ENCODE peak calls at places on chromosomes 16 and 17, in ten cellular contexts. P is GM12878, V is body of pancreas, X is stomach, K is A549, L is uterus, E is H54, U is testis, S is GM12892, R is lower leg skin. F is an unnamed sample.

GRCh38 chr16:72858611-72859493 is 189.1 kb downstream of the ZFHX3 start:
- DNase-seq in P (no peak), V (no peak), X (no peak), K (no peak), L (no peak), E (no peak), U (no peak), S (no peak), R (no peak), F (no peak)

GRCh38 chr16:85288869-85289660 is 176.8 kb upstream of the CIBAR2 start:
- DNase-seq in P (no peak), V (no peak), X (peak), K (no peak), L (no peak), E (no peak), U (no peak), S (no peak), R (no peak), F (no peak)

GRCh38 chr16:14965328-14965727 is 9.5 kb upstream of the PDXDC1 start:
- DNase-seq in P (no peak), V (no peak), X (no peak), K (no peak), L (no peak), E (no peak), U (no peak), S (no peak), R (no peak), F (no peak)

GRCh38 chr17:54439816-54440215 is 460.8 kb upstream of the TOM1L1 start:
- DNase-seq in P (no peak), V (no peak), X (no peak), K (no peak), L (no peak), E (no peak), U (peak), S (no peak), R (no peak), F (no peak)

GRCh38 chr17:81708739-81709185 is 3.3 kb upstream of the SLC25A10 start:
- DNase-seq in P (no peak), V (no peak), X (no peak), K (no peak), L (no peak), E (no peak), U (no peak), S (no peak), R (no peak), F (no peak)

GRCh38 chr16:8761078-8761477 is 36.4 kb downstream of the TMEM186 start:
- DNase-seq in P (no peak), V (no peak), X (no peak), K (no peak), L (no peak), E (no peak), U (no peak), S (no peak), R (no peak), F (no peak)

GRCh38 chr17:4934173-4934979 is 2.3 kb downstream of the GP1BA start:
- DNase-seq in P (no peak), V (no peak), X (peak), K (no peak), L (no peak), E (peak), U (no peak), S (no peak), R (no peak), F (peak)

GRCh38 chr17:61425682-61426481 is 26.2 kb downstream of the TBX2 start:
- DNase-seq in P (no peak), V (no peak), X (no peak), K (peak), L (no peak), E (no peak), U (no peak), S (no peak), R (no peak), F (no peak)

GRCh38 chr17:19460695-19461094 is 49.7 kb downstream of the RNF112 start:
- DNase-seq in P (no peak), V (no peak), X (no peak), K (no peak), L (peak), E (no peak), U (no peak), S (no peak), R (no peak), F (peak)

GRCh38 chr17:45143767-45144198 is 4.5 kb upstream of the HEXIM1 start:
- DNase-seq in P (no peak), V (peak), X (peak), K (no peak), L (peak), E (no peak), U (peak), S (no peak), R (peak), F (peak)

GRCh38 chr17:46727572-46728348 is 90.7 kb downstream of the WNT3 start:
- DNase-seq in P (no peak), V (no peak), X (no peak), K (peak), L (no peak), E (peak), U (no peak), S (no peak), R (no peak), F (no peak)

GRCh38 chr16:83215417-83216001 is 588.7 kb downstream of the CDH13 start:
- DNase-seq in P (no peak), V (peak), X (peak), K (peak), L (no peak), E (peak), U (peak), S (peak), R (no peak), F (peak)

GRCh38 chr16:55152875-55153390 is 171.1 kb upstream of the IRX6 start:
- DNase-seq in P (no peak), V (no peak), X (no peak), K (no peak), L (no peak), E (no peak), U (no peak), S (no peak), R (no peak), F (no peak)

GRCh38 chr16:52407778-52408177 is 139.2 kb downstream of the TOX3 start:
- DNase-seq in P (no peak), V (no peak), X (no peak), K (no peak), L (no peak), E (no peak), U (no peak), S (no peak), R (no peak), F (no peak)

GRCh38 chr16:122342-122741 is 16.1 kb downstream of the NPRL3 start:
- DNase-seq in P (no peak), V (no peak), X (no peak), K (no peak), L (no peak), E (no peak), U (no peak), S (no peak), R (no peak), F (no peak)

GRCh38 chr16:57924514-57924913 is 46.4 kb downstream of the CNGB1 start:
- DNase-seq in P (no peak), V (no peak), X (no peak), K (no peak), L (no peak), E (no peak), U (no peak), S (no peak), R (no peak), F (no peak)

GRCh38 chr17:34542700-34543336 is 36.6 kb upstream of the TMEM132E start:
- DNase-seq in P (no peak), V (peak), X (peak), K (peak), L (peak), E (no peak), U (peak), S (no peak), R (peak), F (peak)

GRCh38 chr17:57539528-57540301 is 205.4 kb downstream of the CCDC182 start:
- DNase-seq in P (no peak), V (no peak), X (no peak), K (no peak), L (no peak), E (no peak), U (no peak), S (no peak), R (no peak), F (no peak)

GRCh38 chr17:57523926-57524634 is 221.0 kb downstream of the CCDC182 start:
- DNase-seq in P (no peak), V (peak), X (peak), K (peak), L (no peak), E (peak), U (no peak), S (no peak), R (no peak), F (no peak)

GRCh38 chr17:80359422-80360110 is 55.4 kb upstream of the ENDOV start:
- DNase-seq in P (no peak), V (no peak), X (no peak), K (no peak), L (no peak), E (no peak), U (no peak), S (no peak), R (no peak), F (no peak)

GRCh38 chr16:66741131-66741900 is 10.1 kb downstream of the DYNC1LI2 start:
- DNase-seq in P (no peak), V (peak), X (peak), K (peak), L (peak), E (peak), U (peak), S (no peak), R (peak), F (peak)

GRCh38 chr16:72198641-72199250 is 26.8 kb upstream of the PMFBP1 start:
- DNase-seq in P (no peak), V (no peak), X (no peak), K (no peak), L (no peak), E (no peak), U (no peak), S (no peak), R (no peak), F (no peak)

GRCh38 chr16:79370736-79371135 is 229.8 kb downstream of the MAF start:
- DNase-seq in P (no peak), V (no peak), X (no peak), K (no peak), L (no peak), E (no peak), U (no peak), S (no peak), R (no peak), F (no peak)

GRCh38 chr17:77869665-77870132 is 88.8 kb upstream of the TNRC6C start:
- DNase-seq in P (peak), V (no peak), X (peak), K (no peak), L (no peak), E (no peak), U (no peak), S (peak), R (no peak), F (peak)

DNA sequence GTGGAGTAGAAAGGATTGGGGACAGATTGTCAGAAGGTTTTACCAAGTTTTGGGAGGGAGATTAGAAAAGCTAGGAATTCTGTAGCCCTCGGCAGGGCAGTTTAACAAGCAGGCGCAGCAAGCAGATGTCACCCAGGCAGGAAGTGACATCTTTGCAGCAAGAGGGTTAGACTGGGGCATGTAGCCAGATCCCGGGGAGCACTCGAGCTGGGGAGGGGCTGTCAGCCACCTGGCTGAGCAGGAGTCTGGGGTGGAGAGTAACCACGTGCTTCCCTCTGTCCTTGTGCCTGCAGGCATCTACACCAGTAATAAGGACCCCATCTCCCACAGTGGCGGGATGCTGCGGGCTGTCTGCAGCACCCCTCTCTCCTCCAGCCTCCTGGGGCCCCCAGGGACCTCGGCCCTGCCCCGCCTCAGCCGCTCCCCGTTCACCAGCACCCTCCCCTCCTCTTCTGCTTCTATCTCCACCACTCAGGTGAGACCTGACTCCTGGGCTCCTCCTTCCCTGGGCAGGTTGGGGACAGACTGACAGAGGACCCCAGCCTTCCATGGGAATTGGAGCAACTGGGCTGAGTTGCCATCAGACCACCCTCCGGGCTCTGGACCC is 12.2 kb downstream of the MLLT6 start:
- DNase-seq in P (no peak), V (no peak), X (no peak), K (no peak), L (no peak), E (no peak), U (no peak), S (no peak), R (no peak), F (no peak)
- TF ChIP-seq POLR2A in P (peak), V (no peak), X (no peak), K (no peak), L (no peak), E (no peak), U (no peak), S (no peak), R (no peak), F (no peak)

DNA sequence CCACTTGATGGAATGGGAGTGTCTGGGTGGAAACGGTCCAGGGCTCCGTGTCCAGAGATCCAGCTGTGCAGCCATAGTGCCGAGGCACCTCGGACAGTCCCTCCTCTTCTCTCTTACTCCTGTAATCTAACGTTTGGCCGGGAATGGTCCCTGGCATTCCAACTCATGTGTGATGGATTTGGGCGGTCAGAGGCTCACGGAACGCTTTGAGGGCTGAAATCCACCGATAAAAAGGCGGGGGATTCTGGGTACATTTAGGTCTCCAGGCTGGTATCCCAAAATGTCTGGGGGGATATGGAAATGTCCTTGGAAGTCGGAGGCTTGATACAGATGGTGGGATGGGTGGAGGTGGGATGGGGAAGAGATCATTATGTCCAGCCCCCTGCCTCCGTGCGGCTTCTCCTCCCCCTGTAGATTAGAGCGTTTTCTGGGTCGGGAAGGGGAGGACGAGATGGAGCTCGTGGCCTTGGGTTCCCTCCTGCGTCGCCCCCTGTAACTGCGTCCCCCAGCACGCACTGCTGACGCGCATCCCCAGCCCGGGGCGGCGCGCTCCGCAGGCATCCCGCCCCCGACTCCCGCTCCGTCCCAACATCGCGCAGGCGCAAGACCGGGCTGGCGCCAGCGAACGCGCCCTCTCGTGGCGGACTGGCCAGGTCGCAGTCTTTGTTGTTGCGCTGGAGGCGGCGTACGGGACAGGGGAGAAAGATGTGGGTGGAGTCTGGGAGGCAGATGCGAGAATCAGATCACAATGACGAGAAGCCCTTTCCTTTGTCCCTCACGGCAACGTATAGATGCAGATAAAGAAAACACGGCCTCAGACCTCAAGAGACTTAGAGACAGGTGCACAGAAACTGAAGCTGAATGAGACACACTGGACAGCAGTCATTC is 4.5 kb upstream of the SGCA start:
- DNase-seq in P (peak), V (peak), X (peak), K (peak), L (peak), E (peak), U (peak), S (peak), R (peak), F (peak)
- TF ChIP-seq POLR2A in P (peak), V (peak), X (no peak), K (peak), L (peak), E (peak), U (no peak), S (peak), R (no peak), F (no peak)

DNA sequence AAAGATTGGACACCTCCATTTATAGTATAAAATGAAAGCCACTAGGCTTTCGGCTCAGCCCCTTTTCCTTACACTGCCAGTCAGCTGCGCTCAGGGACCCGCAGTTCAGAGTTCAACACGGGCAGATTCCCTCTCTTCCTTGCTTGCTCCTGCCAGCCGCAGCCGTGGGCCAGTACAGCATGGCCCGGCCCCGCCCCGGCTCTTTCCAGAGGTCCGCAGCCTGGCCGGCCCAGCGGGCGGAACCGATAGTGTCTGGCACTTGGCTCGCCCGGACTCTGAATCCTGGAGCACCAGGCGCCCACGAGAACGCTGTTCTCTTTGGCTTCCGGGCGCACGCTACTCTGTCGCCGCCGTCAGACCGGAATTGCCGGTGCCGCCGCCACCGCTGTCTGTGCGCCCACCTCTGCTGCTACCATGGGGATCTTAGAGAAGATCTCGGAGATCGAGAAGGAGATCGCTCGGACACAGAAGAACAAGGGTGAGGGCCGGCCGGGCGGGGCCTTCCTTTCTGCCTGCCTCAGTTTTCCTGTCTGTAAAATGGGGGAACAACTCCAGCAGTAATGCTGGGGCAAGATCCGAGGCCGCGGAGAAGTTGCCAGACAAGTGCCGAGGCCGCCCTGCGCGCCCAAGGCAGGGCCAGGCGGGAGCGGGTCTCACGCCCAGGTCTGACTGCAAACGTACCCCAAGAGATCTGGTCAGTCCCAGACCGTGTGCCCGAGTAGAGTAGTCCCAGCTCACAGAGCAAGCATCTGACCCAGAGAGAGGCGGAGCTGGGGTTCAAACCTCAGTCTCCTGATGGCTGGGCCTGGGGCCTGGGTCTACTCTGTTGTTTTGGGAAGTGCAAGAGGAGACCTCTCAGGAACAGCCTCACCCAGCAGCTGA is at the start of gene DRG2:
- DNase-seq in P (peak), V (peak), X (peak), K (peak), L (peak), E (peak), U (peak), S (peak), R (peak), F (peak)
- TF ChIP-seq POLR2A in P (peak), V (peak), X (no peak), K (peak), L (peak), E (peak), U (no peak), S (peak), R (no peak), F (peak)

GRCh38 chr16:75647138-75647491 is 350 bp downstream of the KARS1 start:
- DNase-seq in P (no peak), V (no peak), X (no peak), K (no peak), L (no peak), E (no peak), U (no peak), S (no peak), R (no peak), F (no peak)

GRCh38 chr16:75644240-75645012 is 3.0 kb downstream of the KARS1 start:
- DNase-seq in P (no peak), V (no peak), X (no peak), K (no peak), L (no peak), E (no peak), U (no peak), S (no peak), R (no peak), F (no peak)

GRCh38 chr16:75648265-75649076 is 898 bp downstream of the TERF2IP start:
- DNase-seq in P (no peak), V (peak), X (peak), K (peak), L (peak), E (peak), U (peak), S (peak), R (peak), F (peak)

GRCh38 chr16:75647492-75648264 is at the start of the genes KARS1 and TERF2IP:
- DNase-seq in P (peak), V (peak), X (peak), K (peak), L (peak), E (peak), U (peak), S (peak), R (peak), F (peak)
- TF ChIP-seq POLR2A in P (peak), V (peak), X (peak), K (peak), L (peak), E (peak), U (peak), S (peak), R (no peak), F (peak)